ENCODE peak calls at places on chromosomes 16 and 17, in six cellular contexts. Y is lung, J is heart left ventricle, P is A673, S is epithelial cell of esophagus, D is body of pancreas. H is an unnamed sample.

GRCh38 chr17:64223931-64224657 is 39.0 kb downstream of the TEX2 start:
- DNase-seq in P (no peak), D (no peak), J (no peak), Y (no peak), S (no peak), H (no peak)

GRCh38 chr17:34443832-34444469 is 80.9 kb upstream of the CCL1 start:
- DNase-seq in J (peak; percentile 43), S (no peak), P (no peak), Y (no peak), D (no peak), H (no peak)

GRCh38 chr17:71703701-71704100 is 417.1 kb upstream of the SOX9 start:
- DNase-seq in Y (no peak), P (no peak), J (no peak), D (no peak), S (no peak), H (no peak)

GRCh38 chr16:88013091-88013609 is 61.9 kb downstream of the BANP start:
- DNase-seq in J (no peak), D (no peak), P (no peak), Y (no peak), S (peak; percentile 58), H (no peak)

GRCh38 chr17:73419051-73419450 is 107.2 kb upstream of the CDC42EP4 start:
- DNase-seq in S (no peak), D (no peak), Y (no peak), P (no peak), J (no peak), H (no peak)

GRCh38 chr16:14502932-14503741 is 126.9 kb downstream of the PARN start:
- DNase-seq in J (no peak), S (peak; percentile 93), P (no peak), D (no peak), Y (no peak), H (peak; percentile 62)

GRCh38 chr16:50848755-50849514 is 107.0 kb downstream of the CYLD start:
- DNase-seq in P (no peak), D (no peak), Y (peak; percentile 25), J (no peak), S (no peak), H (no peak)

GRCh38 chr17:39196820-39197331 is 593 bp downstream of the CACNB1 start:
- DNase-seq in Y (peak; percentile 79), P (no peak), S (no peak), J (no peak), D (peak; percentile 35), H (no peak)

GRCh38 chr16:85395207-85395912 is 217.8 kb upstream of the GSE1 start:
- DNase-seq in Y (peak; percentile 77), J (peak; percentile 79), P (peak; percentile 92), S (peak; percentile 98), D (peak; percentile 68), H (peak; percentile 99)

GRCh38 chr17:13735444-13735843 is 133.7 kb upstream of the HS3ST3A1 start:
- DNase-seq in P (no peak), J (no peak), D (no peak), Y (no peak), S (no peak), H (no peak)

GRCh38 chr17:76811028-76811427 is 57.2 kb upstream of the MGAT5B start:
- DNase-seq in D (no peak), J (no peak), P (no peak), S (no peak), Y (no peak), H (no peak)

GRCh38 chr16:85994492-85995433 is 95.8 kb downstream of the IRF8 start:
- DNase-seq in P (no peak), Y (no peak), J (no peak), S (no peak), D (no peak), H (no peak)

GRCh38 chr16:28616636-28617035 is 6.8 kb upstream of the SULT1A1 start:
- DNase-seq in Y (no peak), P (no peak), D (no peak), J (no peak), S (no peak), H (no peak)

GRCh38 chr17:4142107-4142900 is 526 bp downstream of the ZZEF1 start:
- DNase-seq in D (peak; percentile 41), P (peak; percentile 38), Y (peak; percentile 49), S (peak; percentile 43), J (peak; percentile 48), H (no peak)

GRCh38 chr16:4846503-4846900 is 586 bp downstream of the GLYR1 start:
- DNase-seq in P (peak; percentile 25), J (peak; percentile 61), D (peak; percentile 41), Y (peak; percentile 61), S (peak; percentile 73), H (peak; percentile 21)

GRCh38 chr16:68452176-68452575 is 3.9 kb upstream of the SMPD3 start:
- DNase-seq in S (no peak), D (no peak), Y (no peak), P (no peak), J (no peak), H (no peak)

GRCh38 chr17:74430706-74431567 is 951 bp upstream of the GPRC5C start:
- DNase-seq in S (peak; percentile 68), J (peak; percentile 90), P (no peak), D (peak; percentile 96), Y (peak; percentile 86), H (peak; percentile 93)

GRCh38 chr16:66923247-66923851 is 2.0 kb downstream of the RRAD start:
- DNase-seq in Y (no peak), S (no peak), J (peak; percentile 74), P (peak; percentile 76), D (no peak), H (peak; percentile 38)

GRCh38 chr17:47736501-47737211 is 3.6 kb downstream of the TBX21 start:
- DNase-seq in Y (no peak), D (no peak), J (no peak), S (no peak), P (no peak), H (no peak)

GRCh38 chr17:969767-970387 is 9.7 kb downstream of the NXN start:
- DNase-seq in P (no peak), S (peak; percentile 47), Y (no peak), J (no peak), D (no peak), H (no peak)

GRCh38 chr17:73972901-73973300 is 230.6 kb upstream of the RPL38 start:
- DNase-seq in J (no peak), Y (no peak), D (no peak), P (no peak), S (no peak), H (no peak)

GRCh38 chr16:81461756-81462155 is 17.1 kb downstream of the CMIP start:
- DNase-seq in S (no peak), J (no peak), P (no peak), D (no peak), Y (no peak), H (no peak)

GRCh38 chr16:24681793-24682192 is 47.7 kb upstream of the TNRC6A start:
- DNase-seq in Y (no peak), S (peak; percentile 92), D (no peak), P (no peak), J (no peak), H (peak; percentile 78)

GRCh38 chr17:32016231-32016630 is 9.0 kb downstream of the LRRC37B start:
- DNase-seq in P (no peak), J (no peak), S (no peak), Y (no peak), D (no peak), H (no peak)

GRCh38 chr17:76402711-76403110 is 18.3 kb downstream of the SPHK1 start:
- DNase-seq in Y (no peak), S (no peak), P (no peak), J (no peak), D (no peak), H (no peak)

GRCh38 chr16:89687092-89687940 is 827 bp downstream of the CDK10 start:
- DNase-seq in P (no peak), Y (no peak), S (peak; percentile 47), J (no peak), D (peak; percentile 89), H (peak; percentile 20)

GRCh38 chr17:81364278-81365147 is 30.7 kb upstream of the BAHCC1 start:
- DNase-seq in Y (no peak), P (no peak), D (no peak), J (no peak), S (no peak), H (no peak)

GRCh38 chr17:74591503-74591902 is 580 bp downstream of the CD300LD start:
- DNase-seq in D (no peak), J (no peak), S (no peak), Y (no peak), P (no peak), H (no peak)

GRCh38 chr16:10180771-10181163 is 1.5 kb downstream of the GRIN2A start:
- DNase-seq in P (peak; percentile 72), S (no peak), J (peak; percentile 46), D (peak; percentile 26), Y (no peak), H (no peak)

GRCh38 chr17:600576-601301 is 113.9 kb downstream of the VPS53 start:
- DNase-seq in P (peak; percentile 3), S (no peak), J (no peak), D (no peak), Y (no peak), H (no peak)

GRCh38 chr17:80292557-80292956 is 31.9 kb downstream of the RNF213 start:
- DNase-seq in P (no peak), J (no peak), Y (no peak), S (no peak), D (no peak), H (no peak)
- TF ChIP-seq CTCF in P (peak; percentile 9), J (no peak), Y (no peak), S (no peak), D (no peak), H (no peak)

GRCh38 chr16:57859331-57859730 is 57.0 kb upstream of the KIFC3 start:
- DNase-seq in P (peak; percentile 97), D (no peak), J (no peak), Y (no peak), S (peak; percentile 24), H (peak; percentile 22)
- TF ChIP-seq CTCF in P (peak; percentile 66), D (no peak), J (no peak), Y (no peak), S (peak; percentile 14), H (peak; percentile 31)

GRCh38 chr17:49218941-49219913 is 8.7 kb downstream of the ABI3 start:
- DNase-seq in J (no peak), P (no peak), D (no peak), Y (no peak), S (no peak), H (no peak)
- TF ChIP-seq CTCF in J (no peak), P (peak; percentile 29), D (no peak), Y (no peak), S (no peak), H (no peak)

DNA sequence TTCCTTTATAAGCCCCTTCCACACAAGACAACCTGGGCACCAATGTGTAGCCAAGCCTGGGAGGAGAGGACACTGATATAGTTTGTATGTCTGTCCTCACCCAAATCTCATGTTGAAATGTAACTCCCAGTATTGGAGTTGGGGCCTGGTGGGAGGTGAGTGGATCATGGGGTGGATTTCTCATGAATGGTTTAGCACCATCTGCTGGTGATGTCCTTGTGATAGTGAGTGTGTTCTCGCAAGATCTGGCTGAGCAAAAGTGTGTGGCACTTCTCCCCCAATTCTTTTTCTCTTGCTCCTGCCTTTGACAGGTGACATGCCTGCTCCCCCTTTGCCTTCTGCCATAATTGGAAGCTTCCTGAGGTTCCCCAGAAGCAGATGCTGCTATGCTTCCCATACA is 135.8 kb downstream of the USP31 start:
- DNase-seq in P (peak; percentile 40), J (no peak), S (peak; percentile 13), Y (no peak), D (no peak), H (peak; percentile 10)
- TF ChIP-seq CTCF in P (peak; percentile 42), J (no peak), S (peak; percentile 28), Y (no peak), D (no peak), H (peak; percentile 15)